ENCODE peak calls at places on chromosomes 5 and 9, in four cellular contexts. One of them, this sample, is unnamed.

GRCh38 chr9:136551401-136552116 is 5.7 kb upstream of the NOTCH1 start:
- DNase-seq in H9: peak; percentile 82
- DNase-seq in IMR-90: peak; percentile 64
- DNase-seq in H1: peak; percentile 74
- DNase-seq in this sample: peak; percentile 74

GRCh38 chr9:115943591-115944165 is 209.9 kb upstream of the PAPPA start:
- DNase-seq in H9: no peak
- DNase-seq in IMR-90: no peak
- DNase-seq in H1: no peak
- DNase-seq in this sample: no peak

GRCh38 chr5:160171656-160172055 is 52.4 kb upstream of the PWWP2A start:
- DNase-seq in H9: no peak
- DNase-seq in IMR-90: no peak
- DNase-seq in H1: no peak
- DNase-seq in this sample: no peak

GRCh38 chr5:1317921-1318565 is 23.2 kb upstream of the TERT start:
- DNase-seq in H9: peak; percentile 20
- DNase-seq in IMR-90: no peak
- DNase-seq in H1: no peak
- DNase-seq in this sample: no peak

GRCh38 chr9:87711857-87712800 is 13.8 kb upstream of the CTSL start:
- DNase-seq in H9: no peak
- DNase-seq in IMR-90: peak; percentile 81
- DNase-seq in H1: no peak
- DNase-seq in this sample: peak; percentile 90

GRCh38 chr5:78720234-78720985 is 71.8 kb upstream of the LHFPL2 start:
- DNase-seq in H9: no peak
- DNase-seq in IMR-90: no peak
- DNase-seq in H1: no peak
- DNase-seq in this sample: no peak

GRCh38 chr5:170333161-170333909 is 35.8 kb upstream of the LCP2 start:
- DNase-seq in H9: peak; percentile 72
- DNase-seq in IMR-90: no peak
- DNase-seq in H1: peak; percentile 67
- DNase-seq in this sample: peak; percentile 86

GRCh38 chr9:4781408-4781807 is 11.3 kb upstream of the RCL1 start:
- DNase-seq in H9: no peak
- DNase-seq in IMR-90: no peak
- DNase-seq in H1: no peak
- DNase-seq in this sample: no peak

GRCh38 chr9:38771593-38771992 is 51.7 kb upstream of the FAM240B start:
- DNase-seq in H9: no peak
- DNase-seq in IMR-90: no peak
- DNase-seq in H1: no peak
- DNase-seq in this sample: no peak

GRCh38 chr5:34652916-34653315 is 3.2 kb upstream of the RAI14 start:
- DNase-seq in H9: no peak
- DNase-seq in IMR-90: peak; percentile 74
- DNase-seq in H1: no peak
- DNase-seq in this sample: no peak

GRCh38 chr5:1012316-1012841 is 3.8 kb downstream of the NKD2 start:
- DNase-seq in H9: no peak
- DNase-seq in IMR-90: no peak
- DNase-seq in H1: no peak
- DNase-seq in this sample: no peak

GRCh38 chr5:159844267-159844666 is 72.0 kb upstream of the ADRA1B start:
- DNase-seq in H9: no peak
- DNase-seq in IMR-90: no peak
- DNase-seq in H1: no peak
- DNase-seq in this sample: no peak

GRCh38 chr9:96293481-96293880 is 8.5 kb downstream of the HSD17B3 start:
- DNase-seq in H9: no peak
- DNase-seq in IMR-90: peak; percentile 72
- DNase-seq in H1: no peak
- DNase-seq in this sample: peak; percentile 31

GRCh38 chr5:18972244-18972643 is 1015.8 kb downstream of the CDH18 start:
- DNase-seq in H9: no peak
- DNase-seq in IMR-90: no peak
- DNase-seq in H1: no peak
- DNase-seq in this sample: no peak

GRCh38 chr9:80410106-80410505 is 838.3 kb downstream of the TLE4 start:
- DNase-seq in H9: peak; percentile 72
- DNase-seq in IMR-90: no peak
- DNase-seq in H1: peak; percentile 52
- DNase-seq in this sample: peak; percentile 72

GRCh38 chr9:2271426-2271825 is 256.3 kb downstream of the SMARCA2 start:
- DNase-seq in H9: peak; percentile 88
- DNase-seq in IMR-90: no peak
- DNase-seq in H1: no peak
- DNase-seq in this sample: peak; percentile 72

GRCh38 chr5:155293605-155294178 is 280.1 kb downstream of the KIF4B start:
- DNase-seq in H9: no peak
- DNase-seq in IMR-90: no peak
- DNase-seq in H1: no peak
- DNase-seq in this sample: no peak

GRCh38 chr5:143008809-143009521 is 238.8 kb downstream of the ARHGAP26 start:
- DNase-seq in H9: no peak
- DNase-seq in IMR-90: peak; percentile 100
- DNase-seq in H1: no peak
- DNase-seq in this sample: no peak

GRCh38 chr5:55480781-55481180 is 54.0 kb downstream of the PLPP1 start:
- DNase-seq in H9: no peak
- DNase-seq in IMR-90: peak; percentile 79
- DNase-seq in H1: no peak
- DNase-seq in this sample: no peak

GRCh38 chr9:138121438-138122050 is 244.0 kb downstream of the CACNA1B start:
- DNase-seq in H9: no peak
- DNase-seq in IMR-90: no peak
- DNase-seq in H1: no peak
- DNase-seq in this sample: no peak

GRCh38 chr5:14581891-14582796 is 552 bp downstream of the OTULINL start:
- DNase-seq in H9: peak; percentile 72
- DNase-seq in IMR-90: no peak
- DNase-seq in H1: peak; percentile 85
- DNase-seq in this sample: peak; percentile 84

GRCh38 chr5:140327589-140327988 is 18.8 kb downstream of the HBEGF start:
- DNase-seq in H9: no peak
- DNase-seq in IMR-90: peak; percentile 53
- DNase-seq in H1: no peak
- DNase-seq in this sample: peak; percentile 71

GRCh38 chr5:54889826-54890225 is 95.6 kb downstream of the ESM1 start:
- DNase-seq in H9: no peak
- DNase-seq in IMR-90: peak; percentile 58
- DNase-seq in H1: no peak
- DNase-seq in this sample: no peak

GRCh38 chr9:99970481-99970880 is 64.0 kb downstream of the STX17 start:
- DNase-seq in H9: no peak
- DNase-seq in IMR-90: no peak
- DNase-seq in H1: no peak
- DNase-seq in this sample: no peak

GRCh38 chr9:35104586-35104985 is 1.7 kb upstream of the STOML2 start:
- DNase-seq in H9: no peak
- DNase-seq in IMR-90: no peak
- DNase-seq in H1: no peak
- DNase-seq in this sample: no peak
- H3K56ac ChIP-seq in H9: no peak overlapping the region
- H3K56ac ChIP-seq in IMR-90: no peak overlapping the region
- H3K56ac ChIP-seq in H1: no peak overlapping the region
- H3K56ac ChIP-seq in this sample: no peak overlapping the region

GRCh38 chr9:112562235-112562958 is 75.8 kb downstream of the KIAA1958 start:
- DNase-seq in H9: no peak
- DNase-seq in IMR-90: no peak
- DNase-seq in H1: no peak
- DNase-seq in this sample: no peak
- H3K56ac ChIP-seq in H9: no peak overlapping the region
- H3K56ac ChIP-seq in IMR-90: no peak overlapping the region
- H3K56ac ChIP-seq in H1: no peak overlapping the region
- H3K56ac ChIP-seq in this sample: no peak overlapping the region

GRCh38 chr9:21812415-21812814 is 10.0 kb downstream of the MTAP start:
- DNase-seq in H9: no peak
- DNase-seq in IMR-90: peak; percentile 40
- DNase-seq in H1: no peak
- DNase-seq in this sample: peak; percentile 81

GRCh38 chr9:21813575-21814473 is 11.4 kb downstream of the MTAP start:
- DNase-seq in H9: no peak
- DNase-seq in IMR-90: peak; percentile 86
- DNase-seq in H1: no peak
- DNase-seq in this sample: peak; percentile 73

GRCh38 chr9:21812945-21813568 is 10.6 kb downstream of the MTAP start:
- DNase-seq in H9: peak; percentile 75
- DNase-seq in IMR-90: peak; percentile 74
- DNase-seq in H1: peak; percentile 81
- DNase-seq in this sample: peak; percentile 82

GRCh38 chr9:21815643-21816042 is 13.2 kb downstream of the MTAP start:
- DNase-seq in H9: no peak
- DNase-seq in IMR-90: no peak
- DNase-seq in H1: no peak
- DNase-seq in this sample: no peak

DNA sequence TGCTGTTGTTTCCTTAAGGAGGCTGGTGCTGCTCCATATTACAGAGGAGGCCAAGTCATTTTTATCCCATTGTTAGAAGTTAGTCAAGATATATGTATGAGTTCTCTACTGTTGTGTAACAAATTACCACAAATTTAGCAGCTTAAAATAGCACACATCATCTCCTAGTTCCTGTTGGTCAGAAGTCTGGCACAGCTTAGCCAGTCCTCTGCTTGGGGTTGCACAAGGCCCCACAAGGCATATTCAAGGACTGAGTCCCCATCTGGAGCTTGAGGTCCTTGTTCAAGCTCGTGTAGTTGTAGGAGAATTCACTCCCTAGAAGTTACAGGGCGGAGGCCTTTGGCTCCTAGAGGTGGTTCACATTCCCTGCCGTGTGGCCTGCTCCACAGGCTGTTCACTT is 14.7 kb downstream of the MTAP start:
- DNase-seq in H9: no peak
- DNase-seq in IMR-90: peak; percentile 71
- DNase-seq in H1: no peak
- DNase-seq in this sample: no peak
- H3K56ac ChIP-seq in H9: no peak overlapping the region
- H3K56ac ChIP-seq in IMR-90: no peak overlapping the region
- H3K56ac ChIP-seq in H1: no peak overlapping the region
- H3K56ac ChIP-seq in this sample: no peak overlapping the region

GRCh38 chr5:127884416-127884815 is 181.2 kb downstream of the CCDC192 start:
- DNase-seq in H9: no peak
- DNase-seq in IMR-90: no peak
- DNase-seq in H1: no peak
- DNase-seq in this sample: no peak
- H3K56ac ChIP-seq in H9: no peak overlapping the region
- H3K56ac ChIP-seq in IMR-90: no peak overlapping the region
- H3K56ac ChIP-seq in H1: no peak overlapping the region
- H3K56ac ChIP-seq in this sample: no peak overlapping the region

GRCh38 chr9:128081052-128081451 is 13.0 kb downstream of the SLC25A25 start:
- DNase-seq in H9: no peak
- DNase-seq in IMR-90: peak; percentile 98
- DNase-seq in H1: no peak
- DNase-seq in this sample: no peak
- H3K56ac ChIP-seq in H9: no peak overlapping the region
- H3K56ac ChIP-seq in IMR-90: peak overlapping the region; percentile 8
- H3K56ac ChIP-seq in H1: no peak overlapping the region
- H3K56ac ChIP-seq in this sample: no peak overlapping the region

GRCh38 chr5:39547548-39548154 is 122.9 kb upstream of the DAB2 start:
- DNase-seq in H9: no peak
- DNase-seq in IMR-90: peak; percentile 68
- DNase-seq in H1: no peak
- DNase-seq in this sample: peak; percentile 63
- H3K56ac ChIP-seq in H9: no peak overlapping the region
- H3K56ac ChIP-seq in IMR-90: no peak overlapping the region
- H3K56ac ChIP-seq in H1: no peak overlapping the region
- H3K56ac ChIP-seq in this sample: no peak overlapping the region